ENCODE peak calls at places on chromosomes 12 and 14, in six cellular contexts. E, H, D, C, Z and U are unnamed samples.

GRCh38 chr12:73053903-73054302 is 781.7 kb downstream of the TRHDE start:
- DNase-seq in Z (no peak), D (no peak), H (no peak), C (no peak), E (peak; percentile 95), U (no peak)

GRCh38 chr12:96196781-96197180 is 2.6 kb downstream of the ELK3 start:
- DNase-seq in C (no peak), D (no peak), Z (no peak), E (no peak), H (no peak), U (no peak)

GRCh38 chr12:112979281-112979680 is 962 bp downstream of the OAS2 start:
- DNase-seq in E (no peak), H (peak; percentile 47), Z (no peak), C (peak; percentile 65), D (no peak), U (no peak)

GRCh38 chr12:93689076-93689834 is 12.1 kb downstream of the CRADD start:
- DNase-seq in E (peak; percentile 96), H (no peak), C (no peak), D (no peak), Z (peak; percentile 48), U (no peak)

GRCh38 chr12:41514907-41515306 is 326.8 kb downstream of the PDZRN4 start:
- DNase-seq in D (no peak), Z (no peak), C (no peak), E (no peak), H (no peak), U (peak; percentile 3)

GRCh38 chr12:23771230-23771949 is 178.1 kb downstream of the SOX5 start:
- DNase-seq in C (peak; percentile 83), E (no peak), D (no peak), Z (no peak), H (no peak), U (no peak)

GRCh38 chr14:34324363-34324795 is 137.7 kb downstream of the SPTSSA start:
- DNase-seq in E (no peak), C (no peak), Z (peak; percentile 23), H (peak; percentile 39), D (peak; percentile 48), U (peak; percentile 54)

GRCh38 chr12:111598637-111599458 is at the start of gene ATXN2:
- DNase-seq in H (peak; percentile 96), Z (peak; percentile 29), C (no peak), E (no peak), D (peak; percentile 90), U (peak; percentile 98)

GRCh38 chr12:49261726-49262125 is 3.2 kb upstream of the TUBA1C start:
- DNase-seq in E (no peak), H (no peak), Z (no peak), C (no peak), D (no peak), U (no peak)

GRCh38 chr12:8987163-8987562 is 2.2 kb upstream of the KLRG1 start:
- DNase-seq in E (no peak), Z (no peak), H (no peak), D (no peak), C (no peak), U (no peak)

GRCh38 chr12:49708851-49709250 is 1.6 kb upstream of the FMNL3 start:
- DNase-seq in H (no peak), Z (no peak), D (no peak), C (no peak), E (no peak), U (no peak)

GRCh38 chr12:121505513-121505912 is 75.3 kb downstream of the KDM2B start:
- DNase-seq in H (no peak), D (no peak), Z (no peak), C (no peak), E (no peak), U (no peak)